ENCODE peak calls at places on chromosomes 11 and 22, in six cellular contexts. Q is astrocyte, J is substantia nigra, M is GM20000, D is iPS-NIHi11, T is type B pancreatic cell. W is an unnamed sample.

GRCh38 chr22:45302047-45302446 is 7.7 kb upstream of the FAM118A start:
- DNase-seq in Q (peak; percentile 72), J (no peak), M (no peak), D (no peak), T (no peak), W (peak; percentile 6)

GRCh38 chr22:29979645-29980303 is 96.8 kb downstream of the MTMR3 start:
- DNase-seq in Q (peak; percentile 39), J (no peak), M (peak; percentile 31), D (no peak), T (no peak), W (no peak)

GRCh38 chr22:37195921-37196320 is 7.9 kb upstream of the C1QTNF6 start:
- DNase-seq in Q (no peak), J (no peak), M (no peak), D (no peak), T (no peak), W (no peak)

GRCh38 chr11:8317164-8317563 is 53.5 kb upstream of the LMO1 start:
- DNase-seq in Q (peak; percentile 28), J (no peak), M (no peak), D (no peak), T (no peak), W (no peak)

GRCh38 chr11:114228401-114229061 is 67.7 kb upstream of the NNMT start:
- DNase-seq in Q (no peak), J (peak; percentile 66), M (no peak), D (no peak), T (no peak), W (no peak)

GRCh38 chr11:57406337-57406904 is 16.0 kb upstream of the PRG2 start:
- DNase-seq in Q (peak; percentile 42), J (no peak), M (peak; percentile 58), D (no peak), T (no peak), W (peak; percentile 65)

GRCh38 chr22:19965771-19966709 is 24.4 kb upstream of the TXNRD2 start:
- DNase-seq in Q (no peak), J (peak; percentile 84), M (no peak), D (peak; percentile 71), T (no peak), W (no peak)

GRCh38 chr22:50469377-50470305 is 5.2 kb downstream of the SBF1 start:
- DNase-seq in Q (peak; percentile 42), J (peak; percentile 84), M (peak; percentile 93), D (peak; percentile 75), T (no peak), W (peak; percentile 65)

GRCh38 chr11:69437001-69437875 is 44.2 kb upstream of the LINC01488 start:
- DNase-seq in Q (peak; percentile 57), J (no peak), M (no peak), D (peak; percentile 80), T (no peak), W (peak; percentile 68)

GRCh38 chr11:7490535-7490934 is 5.2 kb downstream of the OLFML1 start:
- DNase-seq in Q (no peak), J (no peak), M (no peak), D (no peak), T (no peak), W (peak; percentile 48)

GRCh38 chr11:10632483-10632882 is 61.1 kb downstream of the IRAG1 start:
- DNase-seq in Q (no peak), J (no peak), M (no peak), D (no peak), T (no peak), W (no peak)

GRCh38 chr11:77171254-77171653 is 43.2 kb downstream of the MYO7A start:
- DNase-seq in Q (no peak), J (no peak), M (no peak), D (no peak), T (no peak), W (no peak)

GRCh38 chr11:34209809-34210208 is 104.4 kb downstream of the NAT10 start:
- DNase-seq in Q (no peak), J (no peak), M (no peak), D (no peak), T (no peak), W (no peak)

GRCh38 chr11:86888164-86888977 is 66.8 kb downstream of the FZD4 start:
- DNase-seq in Q (peak; percentile 89), J (no peak), M (no peak), D (no peak), T (no peak), W (peak; percentile 55)

GRCh38 chr11:70312401-70313357 is 42.2 kb downstream of the PPFIA1 start:
- DNase-seq in Q (no peak), J (no peak), M (no peak), D (no peak), T (no peak), W (no peak)

GRCh38 chr11:103624708-103625623 is 411.5 kb upstream of the DDI1 start:
- DNase-seq in Q (peak; percentile 99), J (no peak), M (no peak), D (peak; percentile 14), T (no peak), W (peak; percentile 84)

GRCh38 chr11:111795333-111795985 is 29.3 kb upstream of the PPP2R1B start:
- DNase-seq in Q (peak; percentile 60), J (no peak), M (no peak), D (no peak), T (no peak), W (no peak)

GRCh38 chr22:26436903-26437515 is 7.9 kb downstream of the ASPHD2 start:
- DNase-seq in Q (no peak), J (peak; percentile 62), M (no peak), D (no peak), T (no peak), W (no peak)

GRCh38 chr22:39101226-39101625 is 4.2 kb downstream of the APOBEC3H start:
- DNase-seq in Q (no peak), J (no peak), M (no peak), D (no peak), T (no peak), W (no peak)

GRCh38 chr11:45664376-45665205 is 831 bp downstream of the CHST1 start:
- DNase-seq in Q (no peak), J (peak; percentile 63), M (no peak), D (peak; percentile 64), T (no peak), W (no peak)

GRCh38 chr11:114295676-114296081 is 520 bp upstream of the NNMT start:
- DNase-seq in Q (no peak), J (no peak), M (no peak), D (no peak), T (no peak), W (no peak)

GRCh38 chr11:76524919-76525318 is 80.1 kb downstream of the EMSY start:
- DNase-seq in Q (peak; percentile 61), J (no peak), M (no peak), D (no peak), T (no peak), W (peak; percentile 25)

GRCh38 chr11:17267576-17267975 is 9.0 kb upstream of the NUCB2 start:
- DNase-seq in Q (peak; percentile 85), J (no peak), M (no peak), D (no peak), T (no peak), W (peak; percentile 98)

W was measured in NCI-H226.